ENCODE peak calls at places on chromosome 22, in ten cellular contexts. S, N, Q, Z, Y, I, B, M, L and O are unnamed samples.
A peak's percentile ranks its signal among the peaks of the same experiment; 100 is the strongest.

GRCh38 chr22:25109878-25110595 is 89.6 kb upstream of the CRYBB3 start:
- DNase-seq in B (no peak), I (no peak), Q (no peak), Y (no peak), Z (no peak), M (no peak), L (peak; percentile 69), N (peak; percentile 93), S (no peak), O (peak; percentile 72)

GRCh38 chr22:36374603-36375024 is 13.2 kb downstream of the MYH9 start:
- DNase-seq in Z (no peak), Y (no peak), L (no peak), Q (peak; percentile 72), N (no peak), S (peak; percentile 66), M (no peak), B (no peak), I (no peak), O (peak; percentile 68)

GRCh38 chr22:37203354-37204044 is 8.8 kb downstream of the SSTR3 start:
- DNase-seq in I (no peak), L (no peak), Y (no peak), Q (no peak), B (no peak), Z (peak; percentile 50), N (no peak), M (peak; percentile 47), S (no peak), O (no peak)

GRCh38 chr22:35600466-35600865 is 16.7 kb downstream of the MB start:
- DNase-seq in I (no peak), B (no peak), Z (no peak), Q (no peak), L (no peak), S (no peak), N (no peak), M (no peak), Y (no peak), O (no peak)

GRCh38 chr22:25406510-25407210 is 157.8 kb upstream of the GRK3 start:
- DNase-seq in Z (no peak), S (no peak), I (no peak), Y (no peak), M (peak; percentile 73), L (no peak), Q (no peak), N (peak; percentile 43), B (no peak), O (no peak)

GRCh38 chr22:30191049-30191701 is 55.4 kb downstream of the LIF start:
- DNase-seq in Q (no peak), Y (no peak), I (no peak), N (peak; percentile 71), Z (no peak), M (no peak), B (no peak), S (no peak), L (no peak), O (no peak)

GRCh38 chr22:22556578-22556977 is 2.5 kb downstream of the PRAME start:
- DNase-seq in L (no peak), Q (no peak), Z (peak; percentile 67), I (no peak), M (no peak), N (no peak), B (no peak), S (no peak), Y (no peak), O (no peak)

GRCh38 chr22:47090591-47091240 is 328.3 kb downstream of the TBC1D22A start:
- DNase-seq in N (no peak), Y (no peak), L (no peak), M (no peak), S (no peak), Z (peak; percentile 59), B (peak; percentile 69), I (peak; percentile 62), Q (peak; percentile 22), O (no peak)

DNA sequence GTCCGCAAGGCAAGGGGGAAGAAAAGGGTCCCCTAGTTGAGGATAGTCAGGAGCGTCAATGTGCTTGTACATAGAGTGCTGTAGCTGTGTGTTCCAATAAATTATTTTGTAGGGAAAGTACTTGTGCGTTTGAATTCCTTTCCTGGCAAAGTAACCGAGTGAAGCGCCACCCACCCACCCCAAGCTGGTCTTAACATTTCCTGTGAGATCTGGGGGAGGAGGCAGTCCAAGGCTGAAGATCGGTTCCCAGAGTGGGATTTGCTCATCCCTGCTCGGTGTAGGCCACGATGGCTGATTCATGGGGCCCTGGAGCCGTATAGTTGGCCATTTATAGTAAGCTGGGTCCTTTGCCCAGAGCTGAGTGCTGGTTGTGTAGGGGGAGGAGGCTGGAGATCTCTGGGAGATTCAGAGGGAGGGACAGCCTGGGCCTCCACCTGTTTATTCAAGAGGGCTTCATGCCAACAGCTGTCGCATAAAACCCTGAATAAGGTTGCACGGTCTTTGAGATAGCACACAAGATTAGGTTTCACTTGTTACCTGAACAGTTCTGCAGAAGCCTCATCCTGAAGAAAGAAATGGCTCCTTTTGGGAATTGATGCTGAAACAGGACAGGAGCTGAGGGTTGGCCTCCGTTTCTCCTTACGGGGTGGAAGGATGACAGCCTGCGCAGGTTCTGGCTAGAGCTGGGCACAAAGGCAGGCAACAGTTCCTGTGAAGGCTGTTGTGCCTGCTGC is 2.4 kb downstream of the ATF4 start:
- DNase-seq in N (no peak), L (peak; percentile 82), Y (no peak), B (no peak), M (peak; percentile 90), Q (peak; percentile 43), I (no peak), Z (no peak), S (peak; percentile 69), O (peak; percentile 56)
- H3K4me1 ChIP-seq in N (peaks cover 68% of the 10 kb centered on the region), L (peaks cover 17% of the 10 kb centered on the region), Y (peaks cover 20% of the 10 kb centered on the region), B (peaks cover 28% of the 10 kb centered on the region), M (peaks cover 62% of the 10 kb centered on the region), Q (peaks cover 15% of the 10 kb centered on the region), I (peaks cover 6% of the 10 kb centered on the region), Z (peaks cover 39% of the 10 kb centered on the region), S (peaks cover 29% of the 10 kb centered on the region), O (peaks cover 46% of the 10 kb centered on the region)

GRCh38 chr22:19632671-19633148 is 81.6 kb upstream of the SEPTIN5 start:
- DNase-seq in Z (no peak), Y (no peak), B (no peak), I (no peak), Q (no peak), N (no peak), M (peak; percentile 47), L (no peak), S (no peak), O (no peak)
- TF ChIP-seq POLR2AphosphoS5 in Z (no peak), Y (no peak), B (no peak), I (no peak), Q (no peak), N (no peak), M (no peak), L (no peak), S (no peak), O (no peak)

GRCh38 chr22:39309364-39309861 is 10.0 kb downstream of the RPL3 start:
- DNase-seq in I (peak; percentile 81), Q (no peak), L (peak; percentile 80), N (no peak), B (peak; percentile 89), Y (no peak), S (no peak), M (no peak), Z (no peak), O (no peak)

GRCh38 chr22:39303358-39303757 is 16.1 kb downstream of the RPL3 start:
- DNase-seq in S (no peak), Q (no peak), I (no peak), M (no peak), N (peak; percentile 90), B (no peak), Y (no peak), Z (no peak), L (no peak), O (no peak)

GRCh38 chr22:39308614-39309363 is 10.6 kb downstream of the RPL3 start:
- DNase-seq in L (no peak), Z (no peak), Q (peak; percentile 88), N (no peak), M (peak; percentile 89), S (peak; percentile 46), I (no peak), B (peak; percentile 48), Y (no peak), O (peak; percentile 59)

GRCh38 chr22:39303892-39304671 is 15.3 kb downstream of the RPL3 start:
- DNase-seq in I (no peak), L (no peak), Z (no peak), S (no peak), M (no peak), Q (no peak), N (no peak), B (no peak), Y (no peak), O (no peak)

GRCh38 chr22:39306456-39307361 is 12.7 kb downstream of the RPL3 start:
- DNase-seq in I (peak; percentile 83), Z (peak; percentile 61), S (peak; percentile 45), Y (no peak), N (no peak), M (no peak), Q (peak; percentile 71), L (no peak), B (peak; percentile 83), O (peak; percentile 51)
- H3K4me1 ChIP-seq in I (peaks cover 14% of the 10 kb centered on the region), Z (peaks cover 31% of the 10 kb centered on the region), S (no peaks in the 10 kb centered on the region), Y (peaks cover 38% of the 10 kb centered on the region), N (peaks cover 68% of the 10 kb centered on the region), M (peaks cover 13% of the 10 kb centered on the region), Q (peaks cover 14% of the 10 kb centered on the region), L (no peaks in the 10 kb centered on the region), B (peaks cover 20% of the 10 kb centered on the region), O (no peaks in the 10 kb centered on the region)

GRCh38 chr22:23677701-23677995 is 13.2 kb upstream of the RGL4 start:
- DNase-seq in Z (no peak), N (no peak), Y (no peak), I (no peak), L (no peak), B (peak; percentile 9), M (peak; percentile 39), Q (no peak), S (no peak), O (no peak)

GRCh38 chr22:23678133-23678532 is 12.7 kb upstream of the RGL4 start:
- DNase-seq in Q (no peak), L (no peak), I (no peak), M (peak; percentile 19), Y (no peak), N (no peak), Z (no peak), S (no peak), B (peak; percentile 11), O (no peak)

GRCh38 chr22:23670378-23671295 is 20.2 kb upstream of the RGL4 start:
- DNase-seq in L (no peak), B (no peak), S (no peak), I (no peak), M (peak; percentile 50), N (no peak), Q (no peak), Y (no peak), Z (no peak), O (no peak)

GRCh38 chr22:23673826-23674690 is 16.8 kb upstream of the RGL4 start:
- DNase-seq in N (no peak), I (no peak), Y (no peak), M (peak; percentile 49), B (peak; percentile 29), S (no peak), Z (peak; percentile 37), Q (no peak), L (no peak), O (no peak)

DNA sequence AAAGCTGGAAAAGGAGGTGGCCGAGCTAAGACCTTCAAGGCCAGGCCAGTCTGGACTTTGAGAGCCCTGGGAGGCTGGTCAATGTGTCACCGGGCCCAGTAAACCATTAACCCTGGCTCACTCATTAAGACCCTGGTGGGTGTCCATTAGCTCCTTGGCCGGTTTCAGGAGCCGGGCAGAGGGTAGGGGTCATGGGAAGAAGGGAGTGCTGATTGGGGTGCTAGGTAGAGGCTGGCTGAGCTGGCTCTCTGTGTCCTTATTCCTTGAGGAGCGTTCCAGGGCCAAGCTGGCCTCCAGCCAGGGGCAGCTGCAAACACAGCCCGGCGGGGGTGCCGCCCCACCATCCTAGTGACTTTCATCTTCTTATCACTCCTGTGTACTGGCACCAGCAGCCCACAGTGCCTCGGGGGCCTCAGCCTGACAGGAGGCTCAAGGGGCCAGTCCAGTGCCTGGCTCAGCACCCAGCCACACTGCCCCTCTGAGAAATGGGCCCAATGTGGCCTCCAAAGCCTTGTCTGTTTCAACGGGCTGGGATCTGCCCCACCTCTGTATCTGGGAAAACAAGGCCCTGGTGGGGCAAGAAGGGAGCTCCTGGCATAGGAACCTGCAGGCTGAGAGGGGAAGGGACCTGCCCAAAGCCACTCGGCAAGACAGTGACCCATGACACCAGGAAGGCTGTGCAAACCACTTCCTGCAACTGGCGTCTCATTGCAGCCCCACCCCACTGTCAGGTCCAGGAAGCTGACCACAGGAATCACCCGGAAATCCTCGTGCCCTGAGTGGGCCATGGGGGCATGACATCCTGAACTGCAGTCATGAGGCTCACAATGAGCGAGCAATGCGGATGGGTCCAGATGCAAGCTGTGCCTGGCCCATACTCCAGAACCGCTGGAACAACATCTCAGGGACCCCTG is 15.1 kb upstream of the RGL4 start:
- DNase-seq in Q (no peak), S (peak; percentile 60), I (no peak), L (no peak), Z (no peak), B (no peak), Y (no peak), N (peak; percentile 69), M (peak; percentile 65), O (peak; percentile 86)
- TF ChIP-seq POLR2AphosphoS5 in Q (no peak), S (no peak), I (no peak), L (no peak), Z (no peak), B (no peak), Y (no peak), N (peak; percentile 28), M (no peak), O (no peak)